ENCODE peak calls at places on chromosome 19, in five cellular contexts. One of them, this sample, is unnamed.

GRCh38 chr19:36420961-36421748 is 2.7 kb upstream of the ZFP82 start:
- DNase-seq in PC-9: no peak
- DNase-seq in upper lobe of right lung: no peak
- DNase-seq in keratinocyte: no peak
- DNase-seq in right atrium auricular region: no peak
- DNase-seq in this sample: peak; percentile 85

GRCh38 chr19:15123900-15124299 is 16.7 kb downstream of the SYDE1 start:
- DNase-seq in keratinocyte: no peak
- DNase-seq in PC-9: no peak
- DNase-seq in right atrium auricular region: peak; percentile 64
- DNase-seq in upper lobe of right lung: no peak
- DNase-seq in this sample: no peak

GRCh38 chr19:51150627-51151026 is 8.5 kb downstream of the SIGLEC7 start:
- DNase-seq in keratinocyte: no peak
- DNase-seq in upper lobe of right lung: no peak
- DNase-seq in right atrium auricular region: no peak
- DNase-seq in PC-9: no peak
- DNase-seq in this sample: no peak

GRCh38 chr19:45767881-45768643 is 990 bp downstream of the SIX5 start:
- DNase-seq in right atrium auricular region: peak; percentile 71
- DNase-seq in keratinocyte: no peak
- DNase-seq in upper lobe of right lung: peak; percentile 87
- DNase-seq in PC-9: peak; percentile 67
- DNase-seq in this sample: peak; percentile 93

GRCh38 chr19:3360494-3361383 is 5.6 kb upstream of the NFIC start:
- DNase-seq in right atrium auricular region: peak; percentile 83
- DNase-seq in upper lobe of right lung: peak; percentile 89
- DNase-seq in PC-9: no peak
- DNase-seq in keratinocyte: no peak
- DNase-seq in this sample: peak; percentile 75

GRCh38 chr19:57651654-57651996 is 17.1 kb upstream of the ZSCAN4 start:
- DNase-seq in upper lobe of right lung: no peak
- DNase-seq in keratinocyte: no peak
- DNase-seq in right atrium auricular region: no peak
- DNase-seq in PC-9: no peak
- DNase-seq in this sample: no peak

GRCh38 chr19:6724631-6725185 is 4.3 kb upstream of the C3 start:
- DNase-seq in upper lobe of right lung: no peak
- DNase-seq in keratinocyte: no peak
- DNase-seq in right atrium auricular region: no peak
- DNase-seq in PC-9: no peak
- DNase-seq in this sample: no peak

GRCh38 chr19:42143341-42144234 is 11.3 kb upstream of the POU2F2 start:
- DNase-seq in right atrium auricular region: no peak
- DNase-seq in PC-9: peak; percentile 26
- DNase-seq in upper lobe of right lung: no peak
- DNase-seq in keratinocyte: no peak
- DNase-seq in this sample: no peak

GRCh38 chr19:37999309-38000213 is 92.6 kb downstream of the SIPA1L3 start:
- DNase-seq in keratinocyte: no peak
- DNase-seq in right atrium auricular region: peak; percentile 76
- DNase-seq in PC-9: no peak
- DNase-seq in upper lobe of right lung: no peak
- DNase-seq in this sample: no peak

GRCh38 chr19:43575955-43576451 is 402 bp downstream of the PINLYP start:
- DNase-seq in PC-9: peak; percentile 18
- DNase-seq in upper lobe of right lung: no peak
- DNase-seq in right atrium auricular region: no peak
- DNase-seq in keratinocyte: no peak
- DNase-seq in this sample: no peak

GRCh38 chr19:21260164-21260847 is 68.9 kb downstream of the ZNF708 start:
- DNase-seq in upper lobe of right lung: no peak
- DNase-seq in right atrium auricular region: no peak
- DNase-seq in PC-9: no peak
- DNase-seq in keratinocyte: no peak
- DNase-seq in this sample: peak; percentile 72

GRCh38 chr19:2252481-2253105 is 3.5 kb downstream of the AMH start:
- DNase-seq in keratinocyte: no peak
- DNase-seq in PC-9: no peak
- DNase-seq in upper lobe of right lung: no peak
- DNase-seq in right atrium auricular region: no peak
- DNase-seq in this sample: no peak

GRCh38 chr19:31715249-31715944 is 366.2 kb upstream of the TSHZ3 start:
- DNase-seq in keratinocyte: no peak
- DNase-seq in upper lobe of right lung: no peak
- DNase-seq in right atrium auricular region: no peak
- DNase-seq in PC-9: no peak
- DNase-seq in this sample: peak; percentile 47

GRCh38 chr19:54949412-54949811 is 2.1 kb upstream of the NLRP7 start:
- DNase-seq in keratinocyte: no peak
- DNase-seq in upper lobe of right lung: no peak
- DNase-seq in right atrium auricular region: no peak
- DNase-seq in PC-9: no peak
- DNase-seq in this sample: no peak

GRCh38 chr19:8000298-8001038 is 5.0 kb downstream of the ELAVL1 start:
- DNase-seq in PC-9: no peak
- DNase-seq in upper lobe of right lung: no peak
- DNase-seq in right atrium auricular region: no peak
- DNase-seq in keratinocyte: no peak
- DNase-seq in this sample: no peak

GRCh38 chr19:49771674-49772139 is 4.9 kb downstream of the AP2A1 start:
- DNase-seq in right atrium auricular region: no peak
- DNase-seq in PC-9: no peak
- DNase-seq in upper lobe of right lung: no peak
- DNase-seq in keratinocyte: no peak
- DNase-seq in this sample: no peak

GRCh38 chr19:38425810-38426466 is at the start of gene RASGRP4:
- DNase-seq in keratinocyte: no peak
- DNase-seq in PC-9: no peak
- DNase-seq in right atrium auricular region: no peak
- DNase-seq in upper lobe of right lung: peak; percentile 71
- DNase-seq in this sample: peak; percentile 49

GRCh38 chr19:53982056-53982455 is 9.4 kb upstream of the CACNG6 start:
- DNase-seq in upper lobe of right lung: no peak
- DNase-seq in right atrium auricular region: no peak
- DNase-seq in PC-9: no peak
- DNase-seq in keratinocyte: no peak
- DNase-seq in this sample: no peak

GRCh38 chr19:58476498-58477015 is 405 bp downstream of the ZNF446 start:
- DNase-seq in PC-9: peak; percentile 6
- DNase-seq in right atrium auricular region: no peak
- DNase-seq in upper lobe of right lung: no peak
- DNase-seq in keratinocyte: no peak
- DNase-seq in this sample: no peak

GRCh38 chr19:56097776-56098175 is 23.3 kb downstream of the ZNF787 start:
- DNase-seq in PC-9: no peak
- DNase-seq in right atrium auricular region: no peak
- DNase-seq in keratinocyte: no peak
- DNase-seq in upper lobe of right lung: no peak
- DNase-seq in this sample: peak; percentile 42

GRCh38 chr19:36136975-36137686 is 2.7 kb upstream of the CAPNS1 start:
- DNase-seq in upper lobe of right lung: peak; percentile 80
- DNase-seq in right atrium auricular region: peak; percentile 70
- DNase-seq in PC-9: peak; percentile 95
- DNase-seq in keratinocyte: no peak
- DNase-seq in this sample: no peak

GRCh38 chr19:33953592-33953991 is 156.9 kb downstream of the KCTD15 start:
- DNase-seq in right atrium auricular region: peak; percentile 34
- DNase-seq in PC-9: no peak
- DNase-seq in upper lobe of right lung: no peak
- DNase-seq in keratinocyte: no peak
- DNase-seq in this sample: no peak

GRCh38 chr19:6047256-6047655 is 63.0 kb downstream of the RFX2 start:
- DNase-seq in upper lobe of right lung: no peak
- DNase-seq in keratinocyte: no peak
- DNase-seq in PC-9: no peak
- DNase-seq in right atrium auricular region: peak; percentile 50
- DNase-seq in this sample: peak; percentile 74

GRCh38 chr19:4391701-4392543 is 8.4 kb downstream of the SH3GL1 start:
- DNase-seq in keratinocyte: no peak
- DNase-seq in right atrium auricular region: no peak
- DNase-seq in PC-9: no peak
- DNase-seq in upper lobe of right lung: no peak
- DNase-seq in this sample: no peak

GRCh38 chr19:16509141-16510061 is 13.2 kb downstream of the C19orf44 start:
- DNase-seq in PC-9: no peak
- DNase-seq in keratinocyte: no peak
- DNase-seq in upper lobe of right lung: no peak
- DNase-seq in right atrium auricular region: peak; percentile 80
- DNase-seq in this sample: no peak

GRCh38 chr19:3665681-3666544 is 34.4 kb downstream of the PIP5K1C start:
- DNase-seq in PC-9: peak; percentile 53
- DNase-seq in keratinocyte: no peak
- DNase-seq in upper lobe of right lung: peak; percentile 84
- DNase-seq in right atrium auricular region: peak; percentile 72
- DNase-seq in this sample: peak; percentile 92

GRCh38 chr19:19387108-19387507 is 18.4 kb upstream of the GATAD2A start:
- DNase-seq in right atrium auricular region: no peak
- DNase-seq in keratinocyte: no peak
- DNase-seq in upper lobe of right lung: no peak
- DNase-seq in PC-9: no peak
- DNase-seq in this sample: no peak

GRCh38 chr19:19385131-19385899 is 20.2 kb upstream of the GATAD2A start:
- DNase-seq in keratinocyte: peak; percentile 99
- DNase-seq in upper lobe of right lung: peak; percentile 99
- DNase-seq in right atrium auricular region: peak; percentile 100
- DNase-seq in PC-9: peak; percentile 100
- DNase-seq in this sample: peak; percentile 100

GRCh38 chr19:19386373-19386869 is 19.1 kb upstream of the GATAD2A start:
- DNase-seq in keratinocyte: no peak
- DNase-seq in right atrium auricular region: no peak
- DNase-seq in PC-9: no peak
- DNase-seq in upper lobe of right lung: no peak
- DNase-seq in this sample: no peak

GRCh38 chr19:19384486-19384885 is 21.0 kb upstream of the GATAD2A start:
- DNase-seq in right atrium auricular region: no peak
- DNase-seq in PC-9: no peak
- DNase-seq in keratinocyte: no peak
- DNase-seq in upper lobe of right lung: no peak
- DNase-seq in this sample: no peak

DNA sequence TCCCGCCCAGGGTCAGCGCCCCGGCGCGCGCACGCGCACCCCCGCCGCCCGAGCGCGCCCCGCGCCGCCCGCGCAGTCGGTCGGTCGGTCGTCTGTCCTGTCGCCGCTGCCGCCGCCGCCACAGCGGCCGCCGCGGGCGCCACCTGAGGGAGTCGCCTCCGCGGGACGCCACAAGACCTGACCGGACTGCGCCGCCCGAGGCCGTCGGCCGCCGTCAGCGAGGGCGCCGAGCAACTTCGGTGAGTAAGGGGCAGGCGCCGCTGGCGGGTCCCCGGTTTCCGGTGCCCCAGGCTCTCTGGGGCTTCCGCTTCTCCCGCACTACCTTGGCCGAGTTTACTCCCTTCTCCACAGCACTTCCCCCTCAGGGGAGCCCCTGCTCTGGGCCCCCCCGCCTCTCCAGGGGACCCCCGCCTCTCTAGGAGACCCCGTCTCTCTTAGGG is 19.6 kb upstream of the GATAD2A start:
- DNase-seq in upper lobe of right lung: no peak
- DNase-seq in keratinocyte: no peak
- DNase-seq in PC-9: no peak
- DNase-seq in right atrium auricular region: no peak
- DNase-seq in this sample: peak; percentile 72
- H3K27ac ChIP-seq in upper lobe of right lung: peak overlapping the region; percentile 92
- H3K27ac ChIP-seq in keratinocyte: peak overlapping the region; percentile 72
- H3K27ac ChIP-seq in PC-9: peak overlapping the region; percentile 61
- H3K27ac ChIP-seq in right atrium auricular region: peak overlapping the region; percentile 78
- H3K27ac ChIP-seq in this sample: peak overlapping the region; percentile 81

GRCh38 chr19:27861411-27861975 is 1351.5 kb downstream of the UQCRFS1 start:
- DNase-seq in PC-9: no peak
- DNase-seq in keratinocyte: no peak
- DNase-seq in right atrium auricular region: no peak
- DNase-seq in upper lobe of right lung: no peak
- DNase-seq in this sample: no peak
- H3K27ac ChIP-seq in PC-9: no peak overlapping the region
- H3K27ac ChIP-seq in keratinocyte: no peak overlapping the region
- H3K27ac ChIP-seq in right atrium auricular region: no peak overlapping the region
- H3K27ac ChIP-seq in upper lobe of right lung: no peak overlapping the region
- H3K27ac ChIP-seq in this sample: no peak overlapping the region

DNA sequence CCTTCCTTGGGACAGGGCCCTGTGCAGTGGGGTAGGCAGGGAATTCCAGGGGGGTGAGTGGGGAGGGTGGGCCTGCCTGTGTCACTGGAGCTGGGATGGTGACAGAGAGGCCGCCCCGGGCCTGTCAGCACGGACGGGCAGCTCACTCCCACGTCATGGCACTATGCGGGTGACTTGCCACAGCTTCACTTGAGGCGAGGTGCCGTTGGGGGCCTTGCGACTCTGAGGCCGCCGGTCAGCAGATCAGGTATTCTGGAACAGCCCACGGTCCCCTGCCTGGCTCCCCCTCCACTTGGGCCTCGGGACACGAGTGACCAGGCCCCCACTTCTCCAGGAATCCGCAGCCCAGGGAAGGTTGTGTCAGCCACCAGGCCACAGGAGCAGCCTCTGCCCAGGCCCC is 2.9 kb upstream of the MIDN start:
- DNase-seq in keratinocyte: no peak
- DNase-seq in upper lobe of right lung: no peak
- DNase-seq in PC-9: no peak
- DNase-seq in right atrium auricular region: no peak
- DNase-seq in this sample: peak; percentile 79
- H3K27ac ChIP-seq in keratinocyte: no peak overlapping the region
- H3K27ac ChIP-seq in upper lobe of right lung: peak overlapping the region; percentile 83
- H3K27ac ChIP-seq in PC-9: no peak overlapping the region
- H3K27ac ChIP-seq in right atrium auricular region: peak overlapping the region; percentile 99
- H3K27ac ChIP-seq in this sample: peak overlapping the region; percentile 88

GRCh38 chr19:17755977-17756670 is 4.8 kb downstream of the FCHO1 start:
- DNase-seq in right atrium auricular region: no peak
- DNase-seq in upper lobe of right lung: no peak
- DNase-seq in keratinocyte: no peak
- DNase-seq in PC-9: peak; percentile 29
- DNase-seq in this sample: no peak

GRCh38 chr19:17754634-17755532 is 3.6 kb downstream of the FCHO1 start:
- DNase-seq in right atrium auricular region: no peak
- DNase-seq in upper lobe of right lung: no peak
- DNase-seq in keratinocyte: no peak
- DNase-seq in PC-9: no peak
- DNase-seq in this sample: no peak

GRCh38 chr19:17758528-17758927 is 7.3 kb downstream of the FCHO1 start:
- DNase-seq in right atrium auricular region: no peak
- DNase-seq in upper lobe of right lung: no peak
- DNase-seq in keratinocyte: no peak
- DNase-seq in PC-9: no peak
- DNase-seq in this sample: no peak

GRCh38 chr19:17755533-17755885 is 4.2 kb downstream of the FCHO1 start:
- DNase-seq in keratinocyte: no peak
- DNase-seq in right atrium auricular region: no peak
- DNase-seq in PC-9: no peak
- DNase-seq in upper lobe of right lung: no peak
- DNase-seq in this sample: no peak

DNA sequence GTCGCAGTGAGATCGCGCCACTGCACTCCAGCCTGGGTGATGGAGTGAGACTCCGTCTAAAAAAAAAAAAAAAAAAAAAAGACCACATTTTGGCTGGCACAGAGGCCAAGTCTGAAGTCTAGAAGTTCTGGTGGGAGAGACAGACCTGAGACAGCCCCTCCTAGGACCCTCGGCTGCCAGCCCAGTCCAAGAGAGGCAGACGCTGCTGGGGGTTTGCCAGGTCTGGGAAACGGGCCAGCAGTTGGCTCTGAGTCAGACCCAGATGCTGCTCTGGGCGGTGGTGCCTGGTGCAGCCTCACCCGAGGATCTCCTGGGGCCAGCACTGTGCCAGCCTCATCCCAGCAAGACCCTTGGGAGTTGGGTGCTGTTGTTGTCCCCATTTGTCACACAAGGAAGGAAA is 5.8 kb downstream of the FCHO1 start:
- DNase-seq in upper lobe of right lung: no peak
- DNase-seq in right atrium auricular region: no peak
- DNase-seq in keratinocyte: no peak
- DNase-seq in PC-9: peak; percentile 45
- DNase-seq in this sample: peak; percentile 51
- H3K27ac ChIP-seq in upper lobe of right lung: no peak overlapping the region
- H3K27ac ChIP-seq in right atrium auricular region: no peak overlapping the region
- H3K27ac ChIP-seq in keratinocyte: no peak overlapping the region
- H3K27ac ChIP-seq in PC-9: no peak overlapping the region
- H3K27ac ChIP-seq in this sample: no peak overlapping the region

This sample was measured in upper lobe of left lung.